ENCODE peak calls at places on chromosomes 5 and 9, in four cellular contexts. One of them, this sample, is unnamed.

GRCh38 chr9:7316458-7316795 is 483.2 kb downstream of the DMAC1 start:
- DNase-seq in MCF 10A: no peak
- DNase-seq in coronary artery: no peak
- DNase-seq in endothelial cell of umbilical vein: no peak
- DNase-seq in this sample: no peak

GRCh38 chr9:27765266-27765665 is 192.0 kb upstream of the C9orf72 start:
- DNase-seq in MCF 10A: no peak
- DNase-seq in coronary artery: no peak
- DNase-seq in endothelial cell of umbilical vein: no peak
- DNase-seq in this sample: no peak

GRCh38 chr5:176843673-176844072 is 33.3 kb downstream of the UNC5A start:
- DNase-seq in MCF 10A: no peak
- DNase-seq in coronary artery: no peak
- DNase-seq in endothelial cell of umbilical vein: no peak
- DNase-seq in this sample: no peak

GRCh38 chr9:127991757-127992274 is 11.0 kb upstream of the EEIG1 start:
- DNase-seq in MCF 10A: no peak
- DNase-seq in coronary artery: no peak
- DNase-seq in endothelial cell of umbilical vein: no peak
- DNase-seq in this sample: no peak

GRCh38 chr9:99373912-99374311 is 151.8 kb downstream of the SEC61B start:
- DNase-seq in MCF 10A: no peak
- DNase-seq in coronary artery: no peak
- DNase-seq in endothelial cell of umbilical vein: no peak
- DNase-seq in this sample: no peak

GRCh38 chr5:141560141-141560540 is 58.7 kb downstream of the DIAPH1 start:
- DNase-seq in MCF 10A: peak
- DNase-seq in coronary artery: no peak
- DNase-seq in endothelial cell of umbilical vein: peak
- DNase-seq in this sample: no peak

GRCh38 chr9:112170235-112170634 is 4.9 kb downstream of the SUSD1 start:
- DNase-seq in MCF 10A: no peak
- DNase-seq in coronary artery: no peak
- DNase-seq in endothelial cell of umbilical vein: no peak
- DNase-seq in this sample: no peak

GRCh38 chr5:87551807-87552377 is 139.2 kb upstream of the CCNH start:
- DNase-seq in MCF 10A: no peak
- DNase-seq in coronary artery: no peak
- DNase-seq in endothelial cell of umbilical vein: no peak
- DNase-seq in this sample: no peak

GRCh38 chr9:19119241-19119640 is 8.1 kb downstream of the PLIN2 start:
- DNase-seq in MCF 10A: no peak
- DNase-seq in coronary artery: no peak
- DNase-seq in endothelial cell of umbilical vein: peak
- DNase-seq in this sample: no peak

GRCh38 chr9:86353591-86354047 is 591 bp downstream of the TUT7 start:
- DNase-seq in MCF 10A: no peak
- DNase-seq in coronary artery: no peak
- DNase-seq in endothelial cell of umbilical vein: peak
- DNase-seq in this sample: no peak

GRCh38 chr9:36888551-36888950 is 145.5 kb downstream of the PAX5 start:
- DNase-seq in MCF 10A: no peak
- DNase-seq in coronary artery: no peak
- DNase-seq in endothelial cell of umbilical vein: no peak
- DNase-seq in this sample: no peak

GRCh38 chr5:139912804-139913203 is 117.2 kb downstream of the PSD2 start:
- DNase-seq in MCF 10A: no peak
- DNase-seq in coronary artery: no peak
- DNase-seq in endothelial cell of umbilical vein: no peak
- DNase-seq in this sample: no peak

GRCh38 chr9:133199648-133200321 is 9.3 kb downstream of the OBP2B start:
- DNase-seq in MCF 10A: no peak
- DNase-seq in coronary artery: no peak
- DNase-seq in endothelial cell of umbilical vein: no peak
- DNase-seq in this sample: no peak

GRCh38 chr5:53779541-53779981 is 219.1 kb downstream of the NDUFS4 start:
- DNase-seq in MCF 10A: peak
- DNase-seq in coronary artery: no peak
- DNase-seq in endothelial cell of umbilical vein: peak
- DNase-seq in this sample: no peak

GRCh38 chr5:134948929-134949328 is 18.8 kb upstream of the CATSPER3 start:
- DNase-seq in MCF 10A: peak
- DNase-seq in coronary artery: no peak
- DNase-seq in endothelial cell of umbilical vein: peak
- DNase-seq in this sample: no peak

GRCh38 chr5:173693670-173694069 is 77.2 kb upstream of the BOD1 start:
- DNase-seq in MCF 10A: no peak
- DNase-seq in coronary artery: no peak
- DNase-seq in endothelial cell of umbilical vein: no peak
- DNase-seq in this sample: no peak

GRCh38 chr5:176790921-176791320 is 19.4 kb upstream of the UNC5A start:
- DNase-seq in MCF 10A: no peak
- DNase-seq in coronary artery: no peak
- DNase-seq in endothelial cell of umbilical vein: no peak
- DNase-seq in this sample: no peak

GRCh38 chr9:112174965-112175795 is at the start of gene SUSD1:
- DNase-seq in MCF 10A: no peak
- DNase-seq in coronary artery: peak
- DNase-seq in endothelial cell of umbilical vein: peak
- DNase-seq in this sample: peak

GRCh38 chr5:33205727-33206410 is 234.9 kb upstream of the TARS1 start:
- DNase-seq in MCF 10A: no peak
- DNase-seq in coronary artery: no peak
- DNase-seq in endothelial cell of umbilical vein: no peak
- DNase-seq in this sample: no peak

GRCh38 chr5:141420855-141421488 is at the start of gene PCDHGA11:
- DNase-seq in MCF 10A: peak
- DNase-seq in coronary artery: no peak
- DNase-seq in endothelial cell of umbilical vein: peak
- DNase-seq in this sample: no peak

GRCh38 chr9:79880626-79881025 is 308.9 kb downstream of the TLE4 start:
- DNase-seq in MCF 10A: no peak
- DNase-seq in coronary artery: no peak
- DNase-seq in endothelial cell of umbilical vein: no peak
- DNase-seq in this sample: no peak

DNA sequence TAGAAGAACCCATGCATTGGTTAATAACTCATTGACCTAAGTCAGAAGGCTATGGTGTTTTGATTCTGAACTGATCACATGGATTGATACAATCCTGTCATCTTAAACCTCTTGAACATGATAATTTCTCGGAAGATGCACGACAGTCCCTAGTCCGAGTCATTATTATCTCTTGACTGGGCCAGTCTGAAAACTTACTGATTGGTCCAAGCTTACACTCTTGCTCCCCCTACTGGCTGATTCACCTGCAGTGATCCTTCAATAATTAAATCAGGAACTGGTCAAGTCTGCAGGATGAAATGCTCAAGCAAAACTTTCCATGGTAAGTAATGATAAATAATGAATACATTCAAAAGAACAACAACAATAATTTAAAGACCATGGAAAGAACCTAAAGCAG is 79.5 kb downstream of the BRINP1 start:
- DNase-seq in MCF 10A: peak
- DNase-seq in coronary artery: no peak
- DNase-seq in endothelial cell of umbilical vein: peak
- DNase-seq in this sample: no peak
- TF ChIP-seq CTCF in MCF 10A: peak
- TF ChIP-seq CTCF in coronary artery: peak
- TF ChIP-seq CTCF in endothelial cell of umbilical vein: peak
- TF ChIP-seq CTCF in this sample: peak

GRCh38 chr9:10274983-10275382 is 337.8 kb downstream of the PTPRD start:
- DNase-seq in MCF 10A: no peak
- DNase-seq in coronary artery: no peak
- DNase-seq in endothelial cell of umbilical vein: peak
- DNase-seq in this sample: no peak
- TF ChIP-seq CTCF in MCF 10A: no peak
- TF ChIP-seq CTCF in coronary artery: no peak
- TF ChIP-seq CTCF in endothelial cell of umbilical vein: peak
- TF ChIP-seq CTCF in this sample: no peak

GRCh38 chr9:107928701-107929371 is 439.3 kb upstream of the KLF4 start:
- DNase-seq in MCF 10A: no peak
- DNase-seq in coronary artery: no peak
- DNase-seq in endothelial cell of umbilical vein: no peak
- DNase-seq in this sample: no peak
- TF ChIP-seq CTCF in MCF 10A: no peak
- TF ChIP-seq CTCF in coronary artery: no peak
- TF ChIP-seq CTCF in endothelial cell of umbilical vein: no peak
- TF ChIP-seq CTCF in this sample: no peak

GRCh38 chr5:37774912-37775483 is 64.8 kb downstream of the GDNF start:
- DNase-seq in MCF 10A: peak
- DNase-seq in coronary artery: no peak
- DNase-seq in endothelial cell of umbilical vein: no peak
- DNase-seq in this sample: no peak
- TF ChIP-seq CTCF in MCF 10A: peak
- TF ChIP-seq CTCF in coronary artery: no peak
- TF ChIP-seq CTCF in endothelial cell of umbilical vein: peak
- TF ChIP-seq CTCF in this sample: peak

GRCh38 chr9:1732670-1733069 is 282.5 kb upstream of the SMARCA2 start:
- DNase-seq in MCF 10A: peak
- DNase-seq in coronary artery: no peak
- DNase-seq in endothelial cell of umbilical vein: no peak
- DNase-seq in this sample: no peak
- TF ChIP-seq CTCF in MCF 10A: peak
- TF ChIP-seq CTCF in coronary artery: no peak
- TF ChIP-seq CTCF in endothelial cell of umbilical vein: no peak
- TF ChIP-seq CTCF in this sample: no peak

GRCh38 chr5:14849516-14850294 is 21.9 kb downstream of the ANKH start:
- DNase-seq in MCF 10A: peak
- DNase-seq in coronary artery: no peak
- DNase-seq in endothelial cell of umbilical vein: no peak
- DNase-seq in this sample: no peak
- TF ChIP-seq CTCF in MCF 10A: no peak
- TF ChIP-seq CTCF in coronary artery: no peak
- TF ChIP-seq CTCF in endothelial cell of umbilical vein: no peak
- TF ChIP-seq CTCF in this sample: no peak

DNA sequence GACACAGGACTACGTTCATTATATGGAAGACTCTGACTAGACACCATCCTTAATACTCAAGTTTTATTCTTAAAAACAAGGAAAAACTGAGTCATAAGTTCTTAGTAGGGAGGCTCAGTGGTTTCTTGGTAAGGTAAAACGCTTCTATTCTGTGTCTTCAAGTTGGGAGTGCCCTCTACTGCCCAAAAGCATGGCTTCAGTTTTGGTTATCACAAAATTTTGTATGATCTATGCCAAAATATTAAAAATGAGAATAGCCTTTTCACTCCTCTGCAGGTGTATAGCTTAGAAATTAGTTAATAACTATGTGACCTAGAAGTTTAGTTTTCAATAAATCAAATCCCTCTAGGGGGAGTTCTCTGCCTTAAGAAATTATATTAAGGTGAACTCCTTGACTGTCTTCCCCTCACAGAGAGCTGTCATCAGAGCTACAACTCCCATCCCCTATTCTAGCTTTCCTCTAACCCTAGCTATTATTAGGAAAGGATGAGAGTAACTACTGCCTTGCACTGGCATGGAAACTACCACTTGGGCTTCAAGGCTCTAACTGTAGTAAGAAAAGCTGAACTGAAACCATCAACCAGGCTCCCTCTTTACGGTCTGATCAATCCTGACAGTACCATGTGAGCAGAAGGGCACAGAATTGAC is 189.7 kb downstream of the GNAQ start:
- DNase-seq in MCF 10A: no peak
- DNase-seq in coronary artery: no peak
- DNase-seq in endothelial cell of umbilical vein: peak
- DNase-seq in this sample: no peak
- TF ChIP-seq CTCF in MCF 10A: peak
- TF ChIP-seq CTCF in coronary artery: no peak
- TF ChIP-seq CTCF in endothelial cell of umbilical vein: peak
- TF ChIP-seq CTCF in this sample: no peak

GRCh38 chr9:70579686-70580085 is 165.2 kb upstream of the KLF9 start:
- DNase-seq in MCF 10A: no peak
- DNase-seq in coronary artery: no peak
- DNase-seq in endothelial cell of umbilical vein: no peak
- DNase-seq in this sample: no peak

GRCh38 chr9:70578720-70579119 is 164.3 kb upstream of the KLF9 start:
- DNase-seq in MCF 10A: peak
- DNase-seq in coronary artery: no peak
- DNase-seq in endothelial cell of umbilical vein: no peak
- DNase-seq in this sample: no peak

GRCh38 chr9:70581214-70581966 is 166.9 kb upstream of the KLF9 start:
- DNase-seq in MCF 10A: no peak
- DNase-seq in coronary artery: no peak
- DNase-seq in endothelial cell of umbilical vein: no peak
- DNase-seq in this sample: no peak

GRCh38 chr9:70577671-70578070 is 163.2 kb upstream of the KLF9 start:
- DNase-seq in MCF 10A: no peak
- DNase-seq in coronary artery: no peak
- DNase-seq in endothelial cell of umbilical vein: no peak
- DNase-seq in this sample: no peak

DNA sequence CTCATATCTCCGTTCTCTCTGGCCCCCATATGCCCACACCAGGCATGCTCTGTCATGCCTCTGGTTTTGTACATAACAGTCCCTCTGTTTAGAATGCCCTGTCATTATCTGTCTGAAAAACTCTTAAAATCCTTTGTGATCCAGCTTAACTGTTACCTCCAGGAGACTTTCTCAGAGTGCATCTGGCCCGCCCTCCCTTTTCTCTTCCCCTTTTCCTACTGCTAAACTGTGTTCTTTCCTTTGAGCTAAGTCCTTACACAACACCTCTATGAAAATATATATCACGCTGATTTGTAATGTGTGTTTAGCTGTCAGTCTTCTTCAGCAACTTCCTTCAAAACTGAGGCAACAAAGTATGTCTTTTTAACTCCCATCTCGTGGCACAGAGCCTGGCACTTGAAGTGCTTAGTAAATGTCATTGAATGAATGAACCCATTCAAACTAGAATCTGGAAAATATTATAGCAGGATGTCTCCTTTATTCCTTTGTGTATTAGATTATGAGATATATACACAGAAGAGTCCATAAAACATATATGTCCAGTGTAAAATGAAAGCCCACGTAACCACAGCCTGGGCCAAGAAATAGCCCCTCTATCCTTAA is 166.2 kb upstream of the KLF9 start:
- DNase-seq in MCF 10A: no peak
- DNase-seq in coronary artery: no peak
- DNase-seq in endothelial cell of umbilical vein: no peak
- DNase-seq in this sample: no peak
- TF ChIP-seq CTCF in MCF 10A: no peak
- TF ChIP-seq CTCF in coronary artery: no peak
- TF ChIP-seq CTCF in endothelial cell of umbilical vein: no peak
- TF ChIP-seq CTCF in this sample: no peak

GRCh38 chr5:109145139-109145538 is 264.6 kb downstream of the PJA2 start:
- DNase-seq in MCF 10A: no peak
- DNase-seq in coronary artery: no peak
- DNase-seq in endothelial cell of umbilical vein: no peak
- DNase-seq in this sample: no peak

GRCh38 chr5:109136906-109137305 is 272.9 kb downstream of the PJA2 start:
- DNase-seq in MCF 10A: no peak
- DNase-seq in coronary artery: no peak
- DNase-seq in endothelial cell of umbilical vein: no peak
- DNase-seq in this sample: no peak

GRCh38 chr5:109143001-109143400 is 266.8 kb downstream of the PJA2 start:
- DNase-seq in MCF 10A: no peak
- DNase-seq in coronary artery: no peak
- DNase-seq in endothelial cell of umbilical vein: no peak
- DNase-seq in this sample: no peak

GRCh38 chr5:109146611-109147010 is 263.2 kb downstream of the PJA2 start:
- DNase-seq in MCF 10A: no peak
- DNase-seq in coronary artery: no peak
- DNase-seq in endothelial cell of umbilical vein: no peak
- DNase-seq in this sample: no peak

GRCh38 chr5:109141499-109142200 is 268.1 kb downstream of the PJA2 start:
- DNase-seq in MCF 10A: no peak
- DNase-seq in coronary artery: no peak
- DNase-seq in endothelial cell of umbilical vein: no peak
- DNase-seq in this sample: no peak
- TF ChIP-seq CTCF in MCF 10A: no peak
- TF ChIP-seq CTCF in coronary artery: no peak
- TF ChIP-seq CTCF in endothelial cell of umbilical vein: no peak
- TF ChIP-seq CTCF in this sample: no peak